ENCODE peak calls at places on chromosomes 7 and 10, in six cellular contexts. U is omental fat pad; F is left lung; B is heart right ventricle; Z is activated CD8-positive, alpha-beta memory T cell treated with anti-CD3 and anti-CD28 coated beads, Interleukin-2, amount 10 ng/mL, durations not matched to agents 7 days and 5 days; A is RWPE2. O is an unnamed sample.

GRCh38 chr10:87974769-87975168 is 111.3 kb downstream of the PTEN start:
- ATAC-seq in U (no peak), B (no peak), F (no peak), A (no peak), Z (no peak), O (no peak)

GRCh38 chr7:77565917-77566316 is 28.8 kb downstream of the PTPN12 start:
- ATAC-seq in A (peak; percentile 92), Z (no peak), U (peak; percentile 71), F (peak; percentile 82), B (no peak), O (peak; percentile 64)

GRCh38 chr7:27196287-27196739 is 3.6 kb downstream of the HOXA13 start:
- ATAC-seq in B (peak; percentile 54), Z (no peak), A (no peak), U (no peak), F (peak; percentile 64), O (peak; percentile 19)

GRCh38 chr7:46283852-46284251 is 362.8 kb upstream of the IGFBP3 start:
- ATAC-seq in A (no peak), F (no peak), B (peak; percentile 79), U (no peak), Z (no peak), O (no peak)

GRCh38 chr7:106070201-106070551 is 41.9 kb downstream of the SYPL1 start:
- ATAC-seq in B (peak; percentile 16), F (peak; percentile 44), U (no peak), A (peak; percentile 22), Z (no peak), O (peak; percentile 31)

GRCh38 chr7:47361746-47362215 is 220.1 kb downstream of the TNS3 start:
- ATAC-seq in B (peak; percentile 93), F (peak; percentile 65), U (peak; percentile 60), Z (no peak), A (peak; percentile 93), O (peak; percentile 51)

GRCh38 chr10:124232686-124233545 is 139.5 kb upstream of the CHST15 start:
- ATAC-seq in F (no peak), B (peak; percentile 79), A (no peak), U (no peak), Z (no peak), O (no peak)

GRCh38 chr10:96658844-96659243 is 61.5 kb downstream of the PIK3AP1 start:
- ATAC-seq in F (no peak), B (peak; percentile 24), A (no peak), Z (no peak), U (no peak), O (no peak)

GRCh38 chr7:119974972-119975371 is 298.0 kb upstream of the KCND2 start:
- ATAC-seq in B (no peak), A (no peak), Z (no peak), F (no peak), U (no peak), O (no peak)

GRCh38 chr10:101231092-101231491 is 1.8 kb upstream of the LBX1 start:
- ATAC-seq in Z (no peak), U (no peak), F (no peak), A (no peak), B (no peak), O (no peak)

GRCh38 chr7:101303102-101303701 is 18.4 kb downstream of the IFT22 start:
- ATAC-seq in Z (no peak), F (peak; percentile 17), U (no peak), A (no peak), B (no peak), O (no peak)

GRCh38 chr10:74306227-74306982 is 155.4 kb downstream of the ADK start:
- ATAC-seq in A (no peak), B (no peak), Z (no peak), F (no peak), U (no peak), O (no peak)

GRCh38 chr10:80530251-80530650 is 7.5 kb upstream of the SH2D4B start:
- ATAC-seq in Z (peak; percentile 72), U (no peak), B (peak; percentile 80), F (peak; percentile 58), A (peak; percentile 82), O (peak; percentile 46)

GRCh38 chr7:93361853-93362252 is 129.7 kb downstream of the VPS50 start:
- ATAC-seq in A (no peak), U (no peak), Z (no peak), B (no peak), F (no peak), O (no peak)

GRCh38 chr7:50865450-50865849 is 82.8 kb upstream of the GRB10 start:
- ATAC-seq in Z (no peak), F (no peak), B (no peak), U (no peak), A (no peak), O (no peak)

GRCh38 chr7:51545131-51545530 is 228.5 kb upstream of the COBL start:
- ATAC-seq in A (peak; percentile 78), U (no peak), B (no peak), Z (no peak), F (no peak), O (no peak)

GRCh38 chr10:117134084-117135025 is 3.7 kb downstream of the VAX1 start:
- ATAC-seq in B (no peak), A (peak; percentile 14), F (peak; percentile 13), Z (no peak), U (no peak), O (peak; percentile 68)

GRCh38 chr10:59536151-59536550 is 173.5 kb downstream of the SLC16A9 start:
- ATAC-seq in U (peak; percentile 95), F (peak; percentile 83), Z (no peak), B (peak; percentile 95), A (peak; percentile 84), O (peak; percentile 53)

GRCh38 chr7:55053651-55054226 is 34.9 kb downstream of the EGFR start:
- ATAC-seq in U (no peak), F (peak; percentile 39), B (peak; percentile 26), Z (no peak), A (peak; percentile 49), O (peak; percentile 80)

GRCh38 chr7:22672892-22673637 is 53.9 kb upstream of the IL6 start:
- ATAC-seq in Z (peak; percentile 50), A (peak; percentile 94), B (no peak), F (no peak), U (no peak), O (peak; percentile 64)